ENCODE peak calls at places on chromosomes 11 and 22, in seven cellular contexts. W is endothelial cell of umbilical vein, C is HCT116, L is K562, G is HepG2, M is GM12878, U is H1. T is an unnamed sample.

GRCh38 chr22:47168900-47169800 is 406.7 kb downstream of the TBC1D22A start:
- DNase-seq in W (peak), C (no peak), L (no peak), G (peak), M (no peak), U (peak), T (peak)

GRCh38 chr11:61020706-61021235 is 49.3 kb downstream of the CD6 start:
- DNase-seq in W (no peak), C (no peak), L (no peak), G (no peak), M (no peak), U (no peak), T (no peak)

GRCh38 chr11:3896644-3897043 is 41.2 kb downstream of the STIM1 start:
- DNase-seq in W (no peak), C (no peak), L (no peak), G (no peak), M (no peak), U (no peak), T (no peak)

GRCh38 chr22:44642096-44642644 is 59.8 kb upstream of the PRR5 start:
- DNase-seq in W (no peak), C (no peak), L (no peak), G (no peak), M (no peak), U (no peak), T (no peak)

GRCh38 chr22:30210235-30210831 is 36.2 kb downstream of the LIF start:
- DNase-seq in W (no peak), C (peak), L (no peak), G (peak), M (no peak), U (no peak), T (peak)

GRCh38 chr11:80107415-80107814 is 666.6 kb upstream of the TENM4 start:
- DNase-seq in W (no peak), C (no peak), L (no peak), G (no peak), M (no peak), U (no peak), T (no peak)

GRCh38 chr11:87878373-87878779 is 296.9 kb downstream of the RAB38 start:
- DNase-seq in W (peak), C (peak), L (no peak), G (peak), M (no peak), U (no peak), T (no peak)

GRCh38 chr22:41841085-41841712 is 8.3 kb downstream of the SREBF2 start:
- DNase-seq in W (no peak), C (no peak), L (no peak), G (peak), M (no peak), U (no peak), T (no peak)

GRCh38 chr11:204587-205109 is 2.6 kb downstream of the BET1L start:
- DNase-seq in W (no peak), C (no peak), L (no peak), G (no peak), M (no peak), U (no peak), T (no peak)

GRCh38 chr22:46050916-46051614 is 74.1 kb upstream of the WNT7B start:
- DNase-seq in W (no peak), C (no peak), L (no peak), G (no peak), M (no peak), U (no peak), T (no peak)

GRCh38 chr11:63769719-63770443 is 1.3 kb upstream of the ZFTA start:
- DNase-seq in W (peak), C (no peak), L (no peak), G (no peak), M (no peak), U (no peak), T (no peak)

GRCh38 chr22:27986459-27986858 is 67.4 kb upstream of the PITPNB start:
- DNase-seq in W (no peak), C (no peak), L (no peak), G (no peak), M (no peak), U (no peak), T (no peak)

GRCh38 chr11:30314625-30315024 is 8.3 kb upstream of the ARL14EP start:
- DNase-seq in W (no peak), C (no peak), L (no peak), G (no peak), M (no peak), U (no peak), T (no peak)

GRCh38 chr11:10954184-10954583 is 96.3 kb upstream of the ZBED5 start:
- DNase-seq in W (no peak), C (no peak), L (no peak), G (no peak), M (no peak), U (no peak), T (no peak)

GRCh38 chr11:95567685-95568084 is 221.9 kb downstream of the FAM76B start:
- DNase-seq in W (no peak), C (no peak), L (no peak), G (no peak), M (no peak), U (no peak), T (no peak)

GRCh38 chr11:70557742-70558485 is 159.6 kb downstream of the CTTN start:
- DNase-seq in W (no peak), C (no peak), L (no peak), G (no peak), M (no peak), U (no peak), T (no peak)

GRCh38 chr11:105609832-105610781 is at the start of gene GRIA4:
- DNase-seq in W (peak), C (no peak), L (no peak), G (no peak), M (no peak), U (no peak), T (peak)

GRCh38 chr11:1832989-1833365 is 1.8 kb upstream of the SYT8 start:
- DNase-seq in W (no peak), C (no peak), L (no peak), G (no peak), M (no peak), U (no peak), T (no peak)

GRCh38 chr22:18031670-18032454 is 7.5 kb upstream of the MICAL3 start:
- DNase-seq in W (no peak), C (peak), L (no peak), G (no peak), M (no peak), U (no peak), T (no peak)

GRCh38 chr22:31436132-31436531 is 36.7 kb downstream of the DRG1 start:
- DNase-seq in W (no peak), C (no peak), L (no peak), G (no peak), M (no peak), U (no peak), T (no peak)

GRCh38 chr22:31968022-31968421 is 23.7 kb downstream of the YWHAH start:
- DNase-seq in W (no peak), C (no peak), L (no peak), G (no peak), M (no peak), U (no peak), T (no peak)

GRCh38 chr22:18994780-18995711 is 59.0 kb upstream of the PRODH start:
- DNase-seq in W (no peak), C (no peak), L (peak), G (peak), M (no peak), U (no peak), T (no peak)

GRCh38 chr11:73243093-73243485 is 25.0 kb downstream of the P2RY2 start:
- DNase-seq in W (no peak), C (no peak), L (no peak), G (no peak), M (no peak), U (no peak), T (no peak)

GRCh38 chr11:46075168-46075567 is 46.1 kb downstream of the PHF21A start:
- DNase-seq in W (peak), C (no peak), L (peak), G (no peak), M (no peak), U (no peak), T (no peak)
- H3K9ac ChIP-seq in W (no peak), C (no peak), L (no peak), G (no peak), M (no peak), U (no peak), T (no peak)

GRCh38 chr11:114079406-114080072 is 20.0 kb downstream of the ZBTB16 start:
- DNase-seq in W (no peak), C (no peak), L (no peak), G (no peak), M (no peak), U (no peak), T (no peak)
- TF ChIP-seq MAX in W (no peak), C (no peak), L (no peak), G (no peak), M (no peak), U (no peak), T (no peak)

DNA sequence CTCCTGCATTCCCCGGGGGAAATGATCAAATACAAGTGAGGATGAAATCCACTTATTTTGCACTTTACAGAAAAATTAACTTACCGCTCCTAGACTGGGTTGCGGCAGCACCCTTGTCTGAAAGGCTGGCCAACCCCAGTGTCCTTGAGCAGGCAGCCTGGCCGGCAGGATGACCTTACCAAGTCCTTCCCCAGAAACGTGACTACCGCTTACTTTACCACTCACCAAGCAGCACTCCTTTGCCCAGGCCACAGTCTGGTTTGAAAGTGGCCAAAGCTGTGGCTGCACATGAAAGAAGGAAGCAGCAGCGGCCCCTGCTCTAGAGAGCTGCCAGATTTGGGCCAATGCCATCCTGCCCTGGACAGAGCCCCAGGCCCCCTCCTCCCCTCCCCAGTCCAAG is 20.3 kb downstream of the MYH9 start:
- DNase-seq in W (no peak), C (no peak), L (no peak), G (no peak), M (no peak), U (no peak), T (no peak)
- H3K9ac ChIP-seq in W (peak), C (no peak), L (no peak), G (no peak), M (no peak), U (no peak), T (no peak)

DNA sequence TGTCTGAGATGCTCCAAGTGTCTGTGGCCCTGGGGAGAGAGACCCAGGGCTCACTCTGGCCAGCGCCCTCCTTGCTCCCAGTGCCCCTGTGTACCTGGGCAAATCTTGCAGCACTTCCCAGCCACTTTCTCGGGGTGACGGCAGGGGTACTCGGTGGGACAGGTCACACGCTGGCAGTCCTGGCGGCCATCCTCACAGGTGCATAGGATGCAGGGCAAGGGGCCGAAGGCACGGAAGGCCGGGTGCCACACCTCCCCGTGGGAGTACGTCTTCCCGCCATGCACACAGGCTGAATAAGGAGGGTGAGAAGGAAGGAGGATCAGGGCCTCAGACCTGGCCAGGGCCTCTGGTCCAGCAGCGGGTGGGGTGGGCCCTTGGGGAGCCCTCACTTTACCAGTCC is 28.0 kb downstream of the CHRDL2 start:
- DNase-seq in W (no peak), C (no peak), L (no peak), G (no peak), M (no peak), U (no peak), T (no peak)
- TF ChIP-seq MAX in W (no peak), C (no peak), L (no peak), G (no peak), M (no peak), U (no peak), T (no peak)